ENCODE peak calls at places on chromosomes 2 and 18, in six cellular contexts. V is NCI-H526, E is NCI-H774, A is glutamatergic neuron, X is GM03348, Z is T-helper 2 cell. W is an unnamed sample.

GRCh38 chr2:197183355-197183754 is 127.2 kb downstream of the ANKRD44 start:
- DNase-seq in A (no peak), Z (no peak), X (no peak), E (no peak), V (no peak), W (no peak)

GRCh38 chr2:154709215-154709614 is 10.7 kb downstream of the KCNJ3 start:
- DNase-seq in E (no peak), A (no peak), V (no peak), Z (no peak), X (no peak), W (no peak)

GRCh38 chr18:56423626-56424025 is 214.8 kb downstream of the TXNL1 start:
- DNase-seq in X (no peak), Z (no peak), A (no peak), V (no peak), E (no peak), W (no peak)

GRCh38 chr2:2229898-2230817 is 100.9 kb downstream of the MYT1L start:
- DNase-seq in Z (no peak), X (no peak), E (peak), V (peak), A (no peak), W (no peak)

GRCh38 chr2:239077260-239077659 is 229.4 kb downstream of the TWIST2 start:
- DNase-seq in X (no peak), V (no peak), E (no peak), A (no peak), Z (no peak), W (no peak)

GRCh38 chr2:1248187-1248586 is 165.1 kb upstream of the TPO start:
- DNase-seq in Z (no peak), V (no peak), X (no peak), A (no peak), E (no peak), W (no peak)

GRCh38 chr18:36130883-36131653 is 1.4 kb downstream of the ELP2 start:
- DNase-seq in A (no peak), V (no peak), X (no peak), E (no peak), Z (no peak), W (no peak)

GRCh38 chr18:56990678-56991077 is 156.2 kb upstream of the BOD1L2 start:
- DNase-seq in X (no peak), E (no peak), V (no peak), A (no peak), Z (no peak), W (no peak)

GRCh38 chr2:112588611-112589045 is 4.2 kb downstream of the CHCHD5 start:
- DNase-seq in V (no peak), A (no peak), E (peak), X (no peak), Z (no peak), W (no peak)

GRCh38 chr2:121345101-121345500 is 60.1 kb upstream of the TFCP2L1 start:
- DNase-seq in V (no peak), Z (no peak), E (no peak), X (no peak), A (no peak), W (no peak)

W was measured in foreskin fibroblast.